ENCODE peak calls at places on chromosomes 6 and 20, in four cellular contexts. One of them, this sample, is unnamed.
A peak's percentile ranks its signal among the peaks of the same experiment; 100 is the strongest.

GRCh38 chr6:128209771-128210170 is 308.9 kb upstream of the THEMIS start:
- DNase-seq in K562: no peak
- DNase-seq in GM12891: no peak
- DNase-seq in GM12878: no peak
- DNase-seq in this sample: no peak

GRCh38 chr6:116175344-116175743 is 49.4 kb upstream of the COL10A1 start:
- DNase-seq in K562: no peak
- DNase-seq in GM12891: no peak
- DNase-seq in GM12878: no peak
- DNase-seq in this sample: no peak

GRCh38 chr6:35385457-35386202 is 43.3 kb downstream of the PPARD start:
- DNase-seq in K562: peak; percentile 42
- DNase-seq in GM12891: no peak
- DNase-seq in GM12878: no peak
- DNase-seq in this sample: no peak

GRCh38 chr6:135183532-135184440 is 2.7 kb downstream of the MYB start:
- DNase-seq in K562: peak; percentile 75
- DNase-seq in GM12891: no peak
- DNase-seq in GM12878: no peak
- DNase-seq in this sample: peak; percentile 81

GRCh38 chr6:52573295-52573694 is 3.6 kb downstream of the TRAM2 start:
- DNase-seq in K562: no peak
- DNase-seq in GM12891: no peak
- DNase-seq in GM12878: no peak
- DNase-seq in this sample: no peak

GRCh38 chr6:139147628-139148027 is 12.7 kb downstream of the HECA start:
- DNase-seq in K562: no peak
- DNase-seq in GM12891: no peak
- DNase-seq in GM12878: no peak
- DNase-seq in this sample: no peak

GRCh38 chr6:68054776-68055175 is 580.3 kb upstream of the ADGRB3 start:
- DNase-seq in K562: no peak
- DNase-seq in GM12891: no peak
- DNase-seq in GM12878: no peak
- DNase-seq in this sample: no peak

GRCh38 chr6:156954781-156955180 is 177.6 kb downstream of the ARID1B start:
- DNase-seq in K562: no peak
- DNase-seq in GM12891: no peak
- DNase-seq in GM12878: no peak
- DNase-seq in this sample: no peak

DNA sequence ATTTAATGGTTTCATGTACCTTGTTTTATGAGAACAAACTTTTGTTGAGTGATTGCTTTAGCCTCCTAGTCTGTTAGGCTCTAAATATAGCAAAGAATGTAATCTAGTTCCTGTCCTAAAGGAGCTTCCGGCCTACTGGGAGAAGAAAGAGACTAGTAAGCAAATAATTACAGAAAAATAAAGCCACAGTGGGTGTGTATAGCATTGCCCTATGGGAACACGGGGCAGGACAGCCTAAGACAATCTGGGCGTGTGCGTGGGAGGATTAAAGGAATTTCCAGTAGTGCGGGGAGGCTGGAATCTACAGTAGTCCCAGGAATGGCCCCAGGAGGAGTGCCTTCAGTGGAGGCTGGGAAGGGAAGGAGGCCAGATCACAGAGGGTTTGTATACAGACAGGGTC is 98.1 kb upstream of the AKAP12 start:
- DNase-seq in K562: no peak
- DNase-seq in GM12891: no peak
- DNase-seq in GM12878: no peak
- DNase-seq in this sample: no peak
- TF ChIP-seq SPI1 in K562: no peak
- TF ChIP-seq SPI1 in GM12891: no peak
- TF ChIP-seq SPI1 in GM12878: no peak
- TF ChIP-seq SPI1 in this sample: no peak

GRCh38 chr6:126367849-126368248 is 27.9 kb downstream of the CENPW start:
- DNase-seq in K562: no peak
- DNase-seq in GM12891: no peak
- DNase-seq in GM12878: no peak
- DNase-seq in this sample: peak; percentile 50

GRCh38 chr6:126373344-126373743 is 33.4 kb downstream of the CENPW start:
- DNase-seq in K562: no peak
- DNase-seq in GM12891: no peak
- DNase-seq in GM12878: no peak
- DNase-seq in this sample: no peak

GRCh38 chr6:126376682-126377081 is 36.8 kb downstream of the CENPW start:
- DNase-seq in K562: no peak
- DNase-seq in GM12891: no peak
- DNase-seq in GM12878: no peak
- DNase-seq in this sample: no peak

GRCh38 chr6:126374372-126374771 is 34.5 kb downstream of the CENPW start:
- DNase-seq in K562: no peak
- DNase-seq in GM12891: no peak
- DNase-seq in GM12878: no peak
- DNase-seq in this sample: no peak

DNA sequence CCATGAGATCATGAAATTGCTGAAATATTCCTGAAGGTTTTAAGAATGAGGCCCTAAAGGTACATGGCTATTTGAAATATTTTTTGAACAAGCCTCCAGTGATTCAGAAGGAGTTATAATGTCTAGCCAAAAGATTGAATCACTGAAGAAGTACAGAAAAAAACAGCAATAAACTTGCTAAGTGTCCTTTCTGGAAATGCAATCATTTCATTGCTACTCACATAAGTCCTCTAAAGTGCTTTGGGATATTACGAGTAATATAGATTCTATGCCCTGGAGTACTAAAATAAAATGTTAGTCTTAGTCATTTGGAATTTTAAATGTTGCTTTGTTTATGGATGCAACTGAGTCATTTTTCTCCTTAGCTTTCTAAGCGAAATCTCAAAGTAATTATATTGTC is 32.7 kb downstream of the CENPW start:
- DNase-seq in K562: no peak
- DNase-seq in GM12891: no peak
- DNase-seq in GM12878: no peak
- DNase-seq in this sample: no peak
- TF ChIP-seq SPI1 in K562: no peak
- TF ChIP-seq SPI1 in GM12891: no peak
- TF ChIP-seq SPI1 in GM12878: no peak
- TF ChIP-seq SPI1 in this sample: no peak

DNA sequence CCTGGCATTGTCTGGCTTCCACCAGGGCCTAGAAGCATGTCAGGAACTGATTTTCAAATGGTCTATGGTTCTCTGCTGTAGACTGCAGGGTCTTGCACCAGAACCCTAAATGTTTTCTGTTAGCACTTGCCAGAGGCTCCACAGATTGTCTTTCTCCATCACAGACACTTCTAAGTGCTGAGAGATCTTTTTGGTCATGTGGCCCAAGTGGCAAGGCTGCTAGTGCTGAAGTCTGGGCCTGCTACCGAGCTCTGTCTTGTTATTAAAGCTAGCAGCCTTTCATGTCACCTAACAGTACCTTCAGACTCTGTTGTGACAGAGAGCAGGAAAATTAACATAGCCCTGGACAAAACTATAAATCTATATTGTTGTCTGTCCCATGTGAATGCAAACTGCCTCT is 120.7 kb upstream of the BACH2 start:
- DNase-seq in K562: no peak
- DNase-seq in GM12891: no peak
- DNase-seq in GM12878: no peak
- DNase-seq in this sample: no peak
- TF ChIP-seq SPI1 in K562: no peak
- TF ChIP-seq SPI1 in GM12891: no peak
- TF ChIP-seq SPI1 in GM12878: no peak
- TF ChIP-seq SPI1 in this sample: no peak

DNA sequence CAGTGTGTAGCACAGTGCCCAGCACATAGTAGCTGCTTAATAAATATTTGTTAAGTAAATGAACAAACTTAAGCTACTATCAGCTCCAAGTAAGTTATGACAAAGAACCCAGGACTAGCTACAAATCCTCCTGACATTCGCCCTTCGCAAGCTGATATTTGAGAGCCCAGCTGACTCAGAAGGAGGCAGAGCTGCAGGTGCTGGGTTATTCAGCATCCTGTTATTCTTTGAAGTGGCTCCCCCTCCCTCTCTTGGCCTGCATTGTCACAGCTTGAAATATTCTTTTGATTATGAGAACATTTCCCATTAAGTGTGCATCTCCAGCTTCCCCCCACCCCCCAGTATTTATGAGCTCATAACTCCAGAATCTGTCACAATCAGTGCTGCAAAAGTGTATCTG is 78.8 kb upstream of the RALY start:
- DNase-seq in K562: peak; percentile 39
- DNase-seq in GM12891: no peak
- DNase-seq in GM12878: no peak
- DNase-seq in this sample: no peak
- TF ChIP-seq SPI1 in K562: no peak
- TF ChIP-seq SPI1 in GM12891: no peak
- TF ChIP-seq SPI1 in GM12878: no peak
- TF ChIP-seq SPI1 in this sample: no peak

GRCh38 chr6:131122007-131122406 is 13.3 kb upstream of the AKAP7 start:
- DNase-seq in K562: no peak
- DNase-seq in GM12891: no peak
- DNase-seq in GM12878: no peak
- DNase-seq in this sample: no peak

GRCh38 chr6:131116321-131116720 is 18.9 kb upstream of the AKAP7 start:
- DNase-seq in K562: no peak
- DNase-seq in GM12891: no peak
- DNase-seq in GM12878: no peak
- DNase-seq in this sample: no peak

GRCh38 chr6:131112252-131112651 is 23.0 kb upstream of the AKAP7 start:
- DNase-seq in K562: no peak
- DNase-seq in GM12891: no peak
- DNase-seq in GM12878: no peak
- DNase-seq in this sample: no peak

GRCh38 chr6:131117866-131118265 is 17.4 kb upstream of the AKAP7 start:
- DNase-seq in K562: no peak
- DNase-seq in GM12891: no peak
- DNase-seq in GM12878: no peak
- DNase-seq in this sample: no peak

DNA sequence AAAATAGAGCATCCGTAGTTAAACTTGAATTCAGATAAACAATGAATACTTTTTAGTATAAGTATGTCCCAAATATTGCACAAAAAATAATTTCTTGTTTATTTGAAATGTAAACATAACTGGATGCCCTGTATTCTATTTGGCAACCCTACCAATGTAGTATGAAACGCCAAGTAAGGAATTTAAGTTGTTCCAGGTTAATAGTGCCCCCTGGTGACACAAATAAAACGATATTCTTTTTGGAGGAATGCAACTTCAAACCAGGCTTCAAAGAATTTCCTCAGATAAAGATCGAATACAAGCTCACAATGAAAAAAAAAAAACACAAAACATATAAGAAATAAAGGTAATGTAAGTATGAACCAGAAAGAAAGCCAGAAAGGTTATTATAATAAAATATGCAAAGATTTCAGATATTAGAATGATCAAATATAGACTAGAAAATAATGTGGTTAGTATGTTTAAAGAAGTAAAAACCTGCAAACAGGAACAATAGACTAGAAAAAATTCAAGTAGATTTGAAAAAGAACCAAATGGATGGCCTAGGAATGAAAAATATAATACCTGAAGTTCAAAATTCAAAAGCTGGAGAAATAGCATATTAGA is 18.4 kb upstream of the AKAP7 start:
- DNase-seq in K562: peak; percentile 40
- DNase-seq in GM12891: no peak
- DNase-seq in GM12878: no peak
- DNase-seq in this sample: peak; percentile 16
- TF ChIP-seq SPI1 in K562: no peak
- TF ChIP-seq SPI1 in GM12891: no peak
- TF ChIP-seq SPI1 in GM12878: no peak
- TF ChIP-seq SPI1 in this sample: no peak